ENCODE peak calls at places on chromosomes 3 and 15, in five cellular contexts. One of them, this sample, is unnamed.
A peak's percentile ranks its signal among the peaks of the same experiment; 100 is the strongest.

GRCh38 chr3:59695858-59696257 is 646.0 kb upstream of the CFAP20DC start:
- DNase-seq in cardiac muscle cell: no peak
- DNase-seq in psoas muscle: no peak
- DNase-seq in IMR-90: no peak
- DNase-seq in thyroid gland: no peak
- DNase-seq in this sample: no peak

GRCh38 chr3:156648086-156648485 is 26.3 kb upstream of the TIPARP start:
- DNase-seq in psoas muscle: no peak
- DNase-seq in IMR-90: peak; percentile 75
- DNase-seq in thyroid gland: no peak
- DNase-seq in cardiac muscle cell: peak; percentile 34
- DNase-seq in this sample: no peak

GRCh38 chr3:196947136-196947859 is 5.0 kb upstream of the NCBP2 start:
- DNase-seq in psoas muscle: no peak
- DNase-seq in IMR-90: no peak
- DNase-seq in cardiac muscle cell: no peak
- DNase-seq in thyroid gland: no peak
- DNase-seq in this sample: no peak

GRCh38 chr3:65497846-65498245 is 540.9 kb downstream of the MAGI1 start:
- DNase-seq in thyroid gland: no peak
- DNase-seq in IMR-90: no peak
- DNase-seq in cardiac muscle cell: no peak
- DNase-seq in psoas muscle: no peak
- DNase-seq in this sample: no peak

GRCh38 chr3:124893526-124893925 is 6.4 kb upstream of the ITGB5 start:
- DNase-seq in thyroid gland: no peak
- DNase-seq in psoas muscle: no peak
- DNase-seq in cardiac muscle cell: no peak
- DNase-seq in IMR-90: no peak
- DNase-seq in this sample: no peak

GRCh38 chr3:14922863-14923262 is 24.5 kb upstream of the NR2C2 start:
- DNase-seq in cardiac muscle cell: no peak
- DNase-seq in thyroid gland: no peak
- DNase-seq in IMR-90: no peak
- DNase-seq in psoas muscle: no peak
- DNase-seq in this sample: no peak

GRCh38 chr3:66406186-66406585 is 94.6 kb downstream of the LRIG1 start:
- DNase-seq in IMR-90: no peak
- DNase-seq in thyroid gland: no peak
- DNase-seq in cardiac muscle cell: no peak
- DNase-seq in psoas muscle: peak; percentile 68
- DNase-seq in this sample: no peak

GRCh38 chr15:71753346-71753745 is 57.0 kb upstream of the NR2E3 start:
- DNase-seq in thyroid gland: no peak
- DNase-seq in IMR-90: peak; percentile 48
- DNase-seq in psoas muscle: no peak
- DNase-seq in cardiac muscle cell: peak; percentile 12
- DNase-seq in this sample: no peak

GRCh38 chr3:5618170-5618569 is 430.7 kb downstream of the EDEM1 start:
- DNase-seq in psoas muscle: no peak
- DNase-seq in cardiac muscle cell: no peak
- DNase-seq in thyroid gland: no peak
- DNase-seq in IMR-90: no peak
- DNase-seq in this sample: no peak

GRCh38 chr3:181487236-181487978 is 224.3 kb upstream of the SOX2 start:
- DNase-seq in thyroid gland: peak; percentile 76
- DNase-seq in IMR-90: no peak
- DNase-seq in cardiac muscle cell: no peak
- DNase-seq in psoas muscle: no peak
- DNase-seq in this sample: no peak
- H3K4me1 ChIP-seq in thyroid gland: no peaks in the 10 kb centered on the region
- H3K4me1 ChIP-seq in IMR-90: no peaks in the 10 kb centered on the region
- H3K4me1 ChIP-seq in cardiac muscle cell: no peaks in the 10 kb centered on the region
- H3K4me1 ChIP-seq in psoas muscle: no peaks in the 10 kb centered on the region
- H3K4me1 ChIP-seq in this sample: no peaks in the 10 kb centered on the region

DNA sequence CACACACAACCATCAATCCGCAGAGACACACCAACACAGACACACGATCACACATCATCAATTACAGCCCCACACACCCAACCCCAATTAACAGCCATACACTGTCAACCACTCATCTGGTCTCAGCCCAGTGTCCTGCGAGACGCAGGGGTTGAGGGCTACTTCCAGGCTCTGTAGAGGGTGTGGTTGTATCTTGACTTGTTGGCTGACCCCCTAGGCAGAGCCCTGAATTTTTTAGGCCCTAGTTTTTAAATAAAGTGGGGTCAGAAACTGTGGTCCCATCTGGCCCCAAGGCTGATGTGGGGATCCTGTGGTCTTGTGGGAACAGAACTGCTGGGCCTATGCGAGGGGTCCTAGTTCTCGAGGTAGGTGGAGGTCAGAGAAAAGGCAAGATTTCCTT is 9.2 kb downstream of the VILL start:
- DNase-seq in cardiac muscle cell: no peak
- DNase-seq in psoas muscle: no peak
- DNase-seq in thyroid gland: no peak
- DNase-seq in IMR-90: no peak
- DNase-seq in this sample: peak; percentile 53
- H3K4me1 ChIP-seq in cardiac muscle cell: no peaks in the 10 kb centered on the region
- H3K4me1 ChIP-seq in psoas muscle: peaks cover 10% of the 10 kb centered on the region
- H3K4me1 ChIP-seq in thyroid gland: peaks cover 27% of the 10 kb centered on the region
- H3K4me1 ChIP-seq in IMR-90: peaks cover 10% of the 10 kb centered on the region
- H3K4me1 ChIP-seq in this sample: no peaks in the 10 kb centered on the region

GRCh38 chr3:24273491-24273890 is 221.2 kb downstream of the THRB start:
- DNase-seq in psoas muscle: no peak
- DNase-seq in thyroid gland: no peak
- DNase-seq in cardiac muscle cell: no peak
- DNase-seq in IMR-90: no peak
- DNase-seq in this sample: no peak
- H3K4me1 ChIP-seq in psoas muscle: peaks cover 22% of the 10 kb centered on the region
- H3K4me1 ChIP-seq in thyroid gland: no peaks in the 10 kb centered on the region
- H3K4me1 ChIP-seq in cardiac muscle cell: no peaks in the 10 kb centered on the region
- H3K4me1 ChIP-seq in IMR-90: no peaks in the 10 kb centered on the region
- H3K4me1 ChIP-seq in this sample: peaks cover 10% of the 10 kb centered on the region

DNA sequence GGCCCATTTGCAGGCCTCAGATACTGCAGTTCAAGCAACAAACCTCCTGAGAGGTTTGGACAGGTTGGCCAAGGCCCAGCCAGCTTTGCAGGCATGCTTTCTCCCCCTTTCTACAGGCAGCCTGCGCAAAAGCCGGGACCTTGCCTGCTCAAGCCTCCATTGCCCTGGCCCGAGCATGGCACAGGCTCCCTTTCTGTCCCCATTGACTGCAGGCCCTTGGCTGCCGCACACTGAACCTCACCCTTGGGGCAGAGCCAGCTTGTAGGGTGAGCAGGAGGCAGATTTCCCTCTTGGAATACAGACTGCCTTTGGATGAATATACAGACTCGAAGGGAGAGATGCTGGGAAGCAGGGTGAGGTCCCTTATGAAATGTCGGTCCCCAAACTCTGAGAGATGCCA is 461.7 kb upstream of the PROK2 start:
- DNase-seq in psoas muscle: no peak
- DNase-seq in IMR-90: no peak
- DNase-seq in thyroid gland: no peak
- DNase-seq in cardiac muscle cell: no peak
- DNase-seq in this sample: no peak
- H3K4me1 ChIP-seq in psoas muscle: peaks cover 14% of the 10 kb centered on the region
- H3K4me1 ChIP-seq in IMR-90: no peaks in the 10 kb centered on the region
- H3K4me1 ChIP-seq in thyroid gland: no peaks in the 10 kb centered on the region
- H3K4me1 ChIP-seq in cardiac muscle cell: no peaks in the 10 kb centered on the region
- H3K4me1 ChIP-seq in this sample: peaks cover 15% of the 10 kb centered on the region

DNA sequence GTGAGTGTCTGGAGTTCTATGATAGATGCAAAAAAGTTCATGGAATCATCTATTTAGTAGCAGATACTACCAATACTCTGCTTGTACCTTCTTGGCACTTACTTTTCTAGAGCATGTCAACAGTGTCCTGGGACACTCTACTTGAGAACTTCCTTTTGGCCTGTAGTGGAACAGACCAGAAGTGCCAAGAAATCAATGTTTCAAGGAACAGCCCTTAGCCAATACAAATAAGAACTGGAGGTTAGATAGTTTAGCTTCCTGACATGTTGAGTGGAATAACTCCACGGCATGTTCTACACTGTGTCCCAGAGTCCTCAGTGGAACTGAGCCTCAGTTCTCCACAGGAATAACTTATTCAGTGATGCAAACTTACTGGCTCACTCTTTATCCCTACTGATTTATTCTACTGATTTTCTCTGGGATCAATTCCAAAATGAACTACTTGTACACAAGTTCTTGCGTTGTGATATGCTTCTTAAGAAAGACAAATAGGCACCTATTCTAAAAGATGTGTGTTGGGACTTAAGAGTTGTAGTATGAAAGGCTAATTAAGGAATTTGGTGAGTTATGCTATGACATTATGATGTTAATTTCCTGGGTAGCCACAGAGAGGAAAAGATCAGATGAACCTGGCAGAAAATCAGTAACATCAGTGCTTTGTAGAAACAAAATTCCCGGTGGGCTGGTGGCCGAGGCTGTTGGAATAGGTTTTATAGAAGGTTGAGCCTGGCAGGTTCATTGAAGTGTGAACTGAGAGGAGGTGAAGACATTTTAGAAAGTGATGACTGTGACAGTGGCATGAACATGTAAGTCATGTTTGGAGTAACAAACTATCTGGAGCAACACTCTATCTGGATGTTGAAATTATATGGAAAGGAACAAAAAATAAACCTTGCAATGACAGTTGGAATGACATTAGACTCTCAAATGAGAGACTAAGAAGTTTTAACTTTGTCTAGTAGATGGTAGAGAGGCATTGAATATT is 101.8 kb upstream of the RBMS3 start:
- DNase-seq in cardiac muscle cell: no peak
- DNase-seq in psoas muscle: no peak
- DNase-seq in thyroid gland: no peak
- DNase-seq in IMR-90: no peak
- DNase-seq in this sample: no peak
- H3K4me1 ChIP-seq in cardiac muscle cell: no peaks in the 10 kb centered on the region
- H3K4me1 ChIP-seq in psoas muscle: peaks cover 38% of the 10 kb centered on the region
- H3K4me1 ChIP-seq in thyroid gland: peaks cover 17% of the 10 kb centered on the region
- H3K4me1 ChIP-seq in IMR-90: no peaks in the 10 kb centered on the region
- H3K4me1 ChIP-seq in this sample: no peaks in the 10 kb centered on the region

This sample was measured in aorta.